ENCODE peak calls at places on chromosomes 5 and 9, in four cellular contexts. One of them, this sample, is unnamed.

GRCh38 chr9:71446499-71447411 is 321.6 kb downstream of the CEMIP2 start:
- DNase-seq in fibroblast of mammary gland: peak; percentile 47
- DNase-seq in stimulated activated CD8-positive, alpha-beta memory T cell treated with anti-CD3 and anti-CD28 coated beads, Interleukin-12 subunit alpha, Interleukin-12 subunit beta, amount 100 ng/mL, for 1 hour: no peak
- DNase-seq in SW480: peak; percentile 67
- DNase-seq in this sample: peak; percentile 53

GRCh38 chr9:77933019-77933418 is 98.6 kb downstream of the GNAQ start:
- DNase-seq in stimulated activated CD8-positive, alpha-beta memory T cell treated with anti-CD3 and anti-CD28 coated beads, Interleukin-12 subunit alpha, Interleukin-12 subunit beta, amount 100 ng/mL, for 1 hour: no peak
- DNase-seq in SW480: no peak
- DNase-seq in fibroblast of mammary gland: peak; percentile 25
- DNase-seq in this sample: no peak

GRCh38 chr5:73901045-73901444 is 275.0 kb downstream of the ARHGEF28 start:
- DNase-seq in stimulated activated CD8-positive, alpha-beta memory T cell treated with anti-CD3 and anti-CD28 coated beads, Interleukin-12 subunit alpha, Interleukin-12 subunit beta, amount 100 ng/mL, for 1 hour: no peak
- DNase-seq in fibroblast of mammary gland: peak; percentile 87
- DNase-seq in SW480: peak; percentile 83
- DNase-seq in this sample: peak; percentile 73

GRCh38 chr9:37892063-37892462 is 11.9 kb downstream of the SLC25A51 start:
- DNase-seq in SW480: no peak
- DNase-seq in fibroblast of mammary gland: no peak
- DNase-seq in stimulated activated CD8-positive, alpha-beta memory T cell treated with anti-CD3 and anti-CD28 coated beads, Interleukin-12 subunit alpha, Interleukin-12 subunit beta, amount 100 ng/mL, for 1 hour: no peak
- DNase-seq in this sample: no peak

GRCh38 chr9:7209051-7209450 is 451.3 kb downstream of the KDM4C start:
- DNase-seq in stimulated activated CD8-positive, alpha-beta memory T cell treated with anti-CD3 and anti-CD28 coated beads, Interleukin-12 subunit alpha, Interleukin-12 subunit beta, amount 100 ng/mL, for 1 hour: no peak
- DNase-seq in fibroblast of mammary gland: no peak
- DNase-seq in SW480: no peak
- DNase-seq in this sample: no peak

GRCh38 chr5:113005454-113005853 is 28.9 kb downstream of the DCP2 start:
- DNase-seq in SW480: no peak
- DNase-seq in stimulated activated CD8-positive, alpha-beta memory T cell treated with anti-CD3 and anti-CD28 coated beads, Interleukin-12 subunit alpha, Interleukin-12 subunit beta, amount 100 ng/mL, for 1 hour: no peak
- DNase-seq in fibroblast of mammary gland: peak; percentile 51
- DNase-seq in this sample: peak; percentile 23

GRCh38 chr9:107696302-107696701 is 206.7 kb upstream of the KLF4 start:
- DNase-seq in stimulated activated CD8-positive, alpha-beta memory T cell treated with anti-CD3 and anti-CD28 coated beads, Interleukin-12 subunit alpha, Interleukin-12 subunit beta, amount 100 ng/mL, for 1 hour: no peak
- DNase-seq in SW480: no peak
- DNase-seq in fibroblast of mammary gland: no peak
- DNase-seq in this sample: no peak

GRCh38 chr5:15008476-15008875 is 136.9 kb upstream of the ANKH start:
- DNase-seq in stimulated activated CD8-positive, alpha-beta memory T cell treated with anti-CD3 and anti-CD28 coated beads, Interleukin-12 subunit alpha, Interleukin-12 subunit beta, amount 100 ng/mL, for 1 hour: no peak
- DNase-seq in SW480: peak; percentile 93
- DNase-seq in fibroblast of mammary gland: peak; percentile 98
- DNase-seq in this sample: peak; percentile 96

GRCh38 chr5:168712280-168712924 is 133.2 kb upstream of the PANK3 start:
- DNase-seq in SW480: no peak
- DNase-seq in stimulated activated CD8-positive, alpha-beta memory T cell treated with anti-CD3 and anti-CD28 coated beads, Interleukin-12 subunit alpha, Interleukin-12 subunit beta, amount 100 ng/mL, for 1 hour: no peak
- DNase-seq in fibroblast of mammary gland: peak; percentile 96
- DNase-seq in this sample: peak; percentile 88

GRCh38 chr9:132878695-132879064 is at the start of gene SPACA9:
- DNase-seq in stimulated activated CD8-positive, alpha-beta memory T cell treated with anti-CD3 and anti-CD28 coated beads, Interleukin-12 subunit alpha, Interleukin-12 subunit beta, amount 100 ng/mL, for 1 hour: no peak
- DNase-seq in fibroblast of mammary gland: peak; percentile 33
- DNase-seq in SW480: peak; percentile 29
- DNase-seq in this sample: peak; percentile 52

GRCh38 chr5:172373680-172374079 is 80.6 kb downstream of the SH3PXD2B start:
- DNase-seq in stimulated activated CD8-positive, alpha-beta memory T cell treated with anti-CD3 and anti-CD28 coated beads, Interleukin-12 subunit alpha, Interleukin-12 subunit beta, amount 100 ng/mL, for 1 hour: no peak
- DNase-seq in SW480: no peak
- DNase-seq in fibroblast of mammary gland: no peak
- DNase-seq in this sample: no peak

GRCh38 chr5:179227578-179228311 is 117.5 kb downstream of the ADAMTS2 start:
- DNase-seq in fibroblast of mammary gland: no peak
- DNase-seq in stimulated activated CD8-positive, alpha-beta memory T cell treated with anti-CD3 and anti-CD28 coated beads, Interleukin-12 subunit alpha, Interleukin-12 subunit beta, amount 100 ng/mL, for 1 hour: no peak
- DNase-seq in SW480: no peak
- DNase-seq in this sample: no peak

GRCh38 chr9:100084145-100084478 is 14.7 kb downstream of the ERP44 start:
- DNase-seq in stimulated activated CD8-positive, alpha-beta memory T cell treated with anti-CD3 and anti-CD28 coated beads, Interleukin-12 subunit alpha, Interleukin-12 subunit beta, amount 100 ng/mL, for 1 hour: no peak
- DNase-seq in SW480: no peak
- DNase-seq in fibroblast of mammary gland: no peak
- DNase-seq in this sample: no peak

GRCh38 chr5:119275873-119276214 is 80.0 kb upstream of the TNFAIP8 start:
- DNase-seq in SW480: no peak
- DNase-seq in stimulated activated CD8-positive, alpha-beta memory T cell treated with anti-CD3 and anti-CD28 coated beads, Interleukin-12 subunit alpha, Interleukin-12 subunit beta, amount 100 ng/mL, for 1 hour: no peak
- DNase-seq in fibroblast of mammary gland: no peak
- DNase-seq in this sample: no peak

GRCh38 chr5:162990063-162990462 is 447.3 kb upstream of the CCNG1 start:
- DNase-seq in fibroblast of mammary gland: no peak
- DNase-seq in SW480: no peak
- DNase-seq in stimulated activated CD8-positive, alpha-beta memory T cell treated with anti-CD3 and anti-CD28 coated beads, Interleukin-12 subunit alpha, Interleukin-12 subunit beta, amount 100 ng/mL, for 1 hour: no peak
- DNase-seq in this sample: no peak

GRCh38 chr9:14240491-14240890 is 73.5 kb downstream of the NFIB start:
- DNase-seq in SW480: no peak
- DNase-seq in stimulated activated CD8-positive, alpha-beta memory T cell treated with anti-CD3 and anti-CD28 coated beads, Interleukin-12 subunit alpha, Interleukin-12 subunit beta, amount 100 ng/mL, for 1 hour: no peak
- DNase-seq in fibroblast of mammary gland: peak; percentile 32
- DNase-seq in this sample: no peak

GRCh38 chr5:4095918-4096630 is 500.4 kb downstream of the IRX1 start:
- DNase-seq in fibroblast of mammary gland: no peak
- DNase-seq in SW480: no peak
- DNase-seq in stimulated activated CD8-positive, alpha-beta memory T cell treated with anti-CD3 and anti-CD28 coated beads, Interleukin-12 subunit alpha, Interleukin-12 subunit beta, amount 100 ng/mL, for 1 hour: no peak
- DNase-seq in this sample: no peak